ENCODE peak calls at places on chromosomes 3 and 15, in four cellular contexts. R is Karpas-422, E is neuronal stem cell, D is colonic mucosa. O is an unnamed sample.

GRCh38 chr3:88235102-88235501 is 85.3 kb downstream of the C3orf38 start:
- DNase-seq in R (no peak), E (no peak), D (no peak), O (no peak)

GRCh38 chr3:170162052-170162451 is 19.5 kb downstream of the PHC3 start:
- DNase-seq in R (no peak), E (no peak), D (no peak), O (no peak)

GRCh38 chr3:51478630-51479029 is 21.2 kb downstream of the DCAF1 start:
- DNase-seq in R (no peak), E (no peak), D (no peak), O (no peak)

GRCh38 chr15:40285151-40285898 is 2.5 kb upstream of the ANKRD63 start:
- DNase-seq in R (peak), E (no peak), D (no peak), O (no peak)

GRCh38 chr3:104582092-104582491 is 784.6 kb upstream of the ALCAM start:
- DNase-seq in R (peak), E (no peak), D (no peak), O (no peak)

GRCh38 chr15:51621917-51622268 is 678 bp downstream of the DMXL2 start:
- DNase-seq in R (peak), E (peak), D (peak), O (peak)

GRCh38 chr3:141412087-141412935 is 44.0 kb downstream of the ZBTB38 start:
- DNase-seq in R (no peak), E (no peak), D (peak), O (no peak)

GRCh38 chr3:45986303-45986982 is 9.2 kb downstream of the FYCO1 start:
- DNase-seq in R (no peak), E (no peak), D (peak), O (no peak)

GRCh38 chr15:77094397-77095030 is 23.6 kb upstream of the TSPAN3 start:
- DNase-seq in R (no peak), E (no peak), D (no peak), O (no peak)

GRCh38 chr3:62919784-62920183 is 44.6 kb upstream of the CADPS start:
- DNase-seq in R (no peak), E (no peak), D (no peak), O (peak)

GRCh38 chr3:56976666-56977560 is 83.6 kb upstream of the SPATA12 start:
- DNase-seq in R (peak), E (no peak), D (no peak), O (no peak)

GRCh38 chr3:7484636-7485035 is 623.7 kb downstream of the GRM7 start:
- DNase-seq in R (no peak), E (no peak), D (no peak), O (no peak)

GRCh38 chr3:4731543-4732111 is 238.5 kb downstream of the ITPR1 start:
- DNase-seq in R (no peak), E (no peak), D (no peak), O (no peak)

GRCh38 chr15:50107591-50108408 is 11.2 kb downstream of the ATP8B4 start:
- DNase-seq in R (no peak), E (no peak), D (no peak), O (no peak)

GRCh38 chr3:134932035-134932434 is 137.0 kb downstream of the EPHB1 start:
- DNase-seq in R (no peak), E (no peak), D (no peak), O (no peak)

GRCh38 chr3:71175722-71176365 is 407.7 kb downstream of the FOXP1 start:
- DNase-seq in R (no peak), E (no peak), D (no peak), O (no peak)

GRCh38 chr15:63354771-63355650 is 26.6 kb downstream of the CA12 start:
- DNase-seq in R (no peak), E (no peak), D (peak), O (no peak)

GRCh38 chr15:73240864-73241499 is 127.8 kb downstream of the HCN4 start:
- DNase-seq in R (peak), E (peak), D (peak), O (peak)

GRCh38 chr3:11224870-11225251 is 47.3 kb upstream of the ATG7 start:
- DNase-seq in R (no peak), E (no peak), D (no peak), O (no peak)

GRCh38 chr15:40032125-40032839 is 6.7 kb downstream of the SRP14 start:
- DNase-seq in R (no peak), E (no peak), D (no peak), O (no peak)

GRCh38 chr3:150761831-150762661 is 923 bp downstream of the SIAH2 start:
- DNase-seq in R (peak), E (peak), D (peak), O (no peak)

DNA sequence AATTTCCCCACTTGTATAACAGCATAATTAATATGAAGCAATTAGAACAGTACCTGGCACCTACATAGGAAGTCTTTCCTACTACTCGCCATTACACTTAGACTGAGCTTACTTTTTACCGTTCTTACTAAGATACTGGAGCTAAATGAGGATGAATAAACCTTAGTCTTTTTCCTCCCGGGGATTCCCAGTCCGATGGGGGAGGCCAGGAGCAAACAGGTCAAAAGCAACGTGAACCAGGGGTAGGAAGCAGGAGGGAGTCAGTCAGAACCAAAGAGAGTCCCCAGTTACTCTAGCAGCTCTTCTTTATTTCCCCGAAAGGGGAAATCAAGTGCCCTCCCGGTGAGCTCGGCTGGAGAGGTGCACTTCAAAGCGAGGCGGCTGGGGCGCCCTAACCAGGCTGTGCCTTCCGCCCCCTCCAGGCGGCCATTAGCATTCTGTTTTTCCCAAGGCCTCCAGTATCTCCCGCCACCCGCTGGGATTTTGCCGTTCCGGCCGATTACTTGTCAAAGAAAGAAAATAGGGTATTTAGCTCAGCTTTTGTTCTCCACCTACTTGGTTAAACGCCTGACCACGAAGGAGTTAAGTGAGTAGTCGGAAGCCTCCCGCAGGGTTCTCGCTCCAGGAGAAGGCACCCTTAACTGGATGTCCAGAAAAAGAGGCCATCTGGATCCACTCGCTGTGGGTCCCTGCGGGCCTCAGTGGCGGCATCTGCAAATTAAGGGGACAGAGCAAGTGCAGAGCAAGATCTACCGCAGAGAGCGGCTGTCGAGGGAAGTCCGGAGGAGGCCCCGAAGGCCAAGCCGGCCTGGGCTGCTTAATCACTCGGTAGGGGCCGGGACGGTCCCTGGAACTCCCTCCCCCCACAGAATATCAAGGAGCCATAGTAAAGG is 6.3 kb upstream of the EOMES start:
- DNase-seq in R (no peak), E (no peak), D (no peak), O (peak)
- H3K9ac ChIP-seq in R (no peak), E (no peak), D (no peak), O (no peak)

DNA sequence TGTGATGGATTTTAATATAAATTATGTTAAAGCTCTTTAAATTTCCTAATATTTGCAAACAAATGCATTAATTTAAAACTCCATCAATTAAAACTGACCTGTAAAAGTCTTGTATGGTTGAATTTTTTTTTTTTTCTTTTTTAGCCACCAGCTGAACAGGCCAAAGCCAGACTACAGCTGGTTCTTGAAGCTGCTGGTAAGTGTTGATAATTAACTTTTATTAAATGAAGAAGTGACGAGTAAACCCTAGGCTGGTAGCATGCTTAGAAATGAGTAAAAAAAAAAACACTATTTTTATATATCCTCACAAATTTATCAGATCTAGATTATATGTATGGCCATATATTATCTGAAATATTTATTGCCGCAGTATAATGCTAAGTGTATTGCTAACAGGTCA is 216.3 kb upstream of the MLF1 start:
- DNase-seq in R (no peak), E (no peak), D (no peak), O (no peak)
- H3K9ac ChIP-seq in R (no peak), E (no peak), D (no peak), O (no peak)

GRCh38 chr3:67291287-67292252 is 293.5 kb downstream of the KBTBD8 start:
- DNase-seq in R (no peak), E (no peak), D (no peak), O (no peak)
- H3K9ac ChIP-seq in R (no peak), E (no peak), D (no peak), O (no peak)

GRCh38 chr3:195197764-195198423 is 73.1 kb downstream of the XXYLT1 start:
- DNase-seq in R (no peak), E (no peak), D (no peak), O (no peak)
- H3K9ac ChIP-seq in R (no peak), E (no peak), D (no peak), O (no peak)

DNA sequence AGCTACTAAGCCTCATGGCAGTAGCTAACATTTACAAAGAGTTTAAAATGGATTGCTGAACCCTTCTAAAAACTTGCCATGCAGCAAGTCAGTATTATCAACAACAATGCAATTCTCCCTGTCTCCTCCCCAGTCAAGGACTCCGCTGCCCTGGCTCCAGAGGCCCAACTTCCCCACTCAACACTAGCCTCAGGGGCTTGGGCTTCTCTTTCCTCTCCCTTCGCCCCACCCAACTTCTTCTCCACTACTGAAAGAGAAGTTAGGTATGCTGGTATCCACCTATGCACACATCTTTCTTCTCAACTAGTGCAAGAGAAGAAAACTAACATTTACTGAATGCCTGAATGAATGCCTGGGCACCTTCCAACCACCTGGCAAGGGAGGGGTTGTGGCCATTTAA is 30.7 kb downstream of the TLE3 start:
- DNase-seq in R (no peak), E (no peak), D (no peak), O (no peak)
- H3K9ac ChIP-seq in R (no peak), E (no peak), D (no peak), O (no peak)

GRCh38 chr15:74442604-74443003 is 8.8 kb upstream of the SEMA7A start:
- DNase-seq in R (no peak), E (no peak), D (no peak), O (no peak)
- H3K9ac ChIP-seq in R (no peak), E (peak), D (no peak), O (no peak)

DNA sequence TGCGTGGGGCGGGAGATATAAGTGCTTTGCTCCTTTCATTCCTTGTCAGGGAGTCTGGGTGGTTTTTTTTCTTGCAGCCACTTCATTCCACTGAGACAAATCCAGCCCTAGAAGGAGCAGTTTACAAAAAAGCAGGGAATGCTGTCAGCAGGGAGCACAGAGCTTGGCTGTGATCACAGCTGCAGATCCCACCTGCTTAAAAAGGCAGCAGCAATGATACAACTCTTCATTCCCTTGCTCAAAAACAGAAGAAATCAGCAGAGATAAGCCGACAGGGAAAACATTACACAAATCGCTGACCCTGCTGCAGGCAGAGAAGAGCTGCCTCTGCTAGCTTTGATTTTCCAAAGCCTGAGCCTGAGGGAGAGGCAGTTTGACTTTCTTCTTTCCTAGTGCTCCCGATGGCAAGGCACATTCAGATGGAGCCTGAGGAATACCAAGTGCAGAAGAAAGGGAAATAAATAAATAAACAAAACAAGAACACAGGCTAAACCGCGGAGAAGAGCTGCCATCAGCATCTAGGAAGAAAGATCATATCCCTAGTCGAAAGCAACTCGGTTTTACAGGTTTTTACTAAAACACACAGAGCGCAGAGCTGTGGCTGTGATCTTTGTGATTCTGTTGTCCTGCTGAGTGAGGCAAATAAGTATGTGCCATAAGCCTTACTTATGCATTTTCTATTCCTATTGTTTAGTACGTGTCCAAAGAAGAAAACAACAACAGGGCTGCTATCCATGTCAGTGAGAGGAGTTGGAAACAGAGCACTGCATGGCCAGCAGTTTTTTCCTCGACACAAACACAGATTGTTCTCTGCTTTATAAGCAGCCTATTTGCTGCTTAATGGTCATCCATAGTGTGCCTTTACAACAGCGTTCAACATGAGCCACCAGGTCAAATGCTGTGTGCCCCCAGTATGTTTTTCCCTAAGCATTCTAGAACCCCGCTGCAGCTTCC is 80.0 kb downstream of the SHQ1 start:
- DNase-seq in R (no peak), E (peak), D (no peak), O (peak)
- H3K9ac ChIP-seq in R (no peak), E (no peak), D (no peak), O (no peak)

DNA sequence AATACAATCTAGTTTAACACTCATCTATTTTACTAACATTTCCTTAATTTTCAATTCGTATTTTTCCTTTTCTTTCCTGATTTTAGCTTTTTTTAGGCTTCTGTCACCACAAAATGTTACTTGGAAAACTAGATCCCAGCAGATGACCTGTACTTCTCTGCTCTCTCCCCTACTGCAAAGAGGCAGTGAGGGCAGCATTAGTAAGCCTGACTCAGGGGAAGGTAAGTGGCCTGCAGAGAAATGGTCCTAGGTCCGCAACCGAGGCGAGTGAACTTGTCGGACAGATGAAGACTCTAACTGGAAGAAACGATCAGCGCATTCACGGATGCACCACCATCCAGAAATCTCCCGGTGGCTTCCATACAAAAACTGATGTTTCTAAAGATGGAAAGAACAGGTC is 20.4 kb downstream of the TMEM43 start:
- DNase-seq in R (no peak), E (no peak), D (no peak), O (no peak)
- H3K9ac ChIP-seq in R (no peak), E (no peak), D (no peak), O (no peak)

DNA sequence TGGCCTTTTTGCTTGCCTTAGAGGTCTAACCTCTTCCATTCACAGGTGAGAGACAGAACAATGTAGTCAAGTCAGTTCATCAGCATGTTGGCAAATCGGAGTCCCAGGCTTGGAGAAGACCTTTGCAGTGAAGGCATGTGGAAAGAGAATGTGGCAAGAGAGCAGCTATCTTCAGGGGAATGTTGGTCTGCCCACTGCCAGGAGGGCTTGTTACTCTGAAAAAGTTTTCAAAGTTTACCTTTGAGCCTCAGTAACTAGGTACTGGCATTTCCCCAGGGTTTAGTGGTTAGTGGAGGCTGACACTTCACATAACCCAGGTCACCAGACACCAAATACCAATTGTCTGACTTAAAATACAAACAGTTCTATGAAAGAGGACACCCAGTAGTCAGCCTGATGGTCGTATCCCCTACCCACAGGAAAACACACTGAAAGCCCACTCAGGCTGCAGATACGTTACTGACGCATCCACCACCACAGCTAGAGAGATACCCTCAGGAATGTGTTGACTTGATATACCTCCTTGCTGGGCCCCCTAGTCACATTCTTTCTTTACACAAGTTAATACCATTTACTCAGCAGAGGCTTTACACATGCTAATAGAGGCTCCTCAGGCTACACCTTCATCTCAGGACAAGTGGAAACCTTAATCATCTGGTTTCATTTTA is 9.7 kb upstream of the ARID3B start:
- DNase-seq in R (no peak), E (no peak), D (no peak), O (peak)
- H3K9ac ChIP-seq in R (no peak), E (no peak), D (no peak), O (no peak)

O was measured in NT2/D1.